ENCODE peak calls at places on chromosomes 13 and 19, in six cellular contexts. E, F, O, Q, N and B are unnamed samples.

GRCh38 chr13:78100481-78100880 is 181.8 kb upstream of the EDNRB start:
- DNase-seq in E (no peak), F (no peak), O (no peak), Q (no peak), N (no peak), B (no peak)

GRCh38 chr13:111243981-111244380 is 76.5 kb upstream of the TEX29 start:
- DNase-seq in E (no peak), F (no peak), O (no peak), Q (no peak), N (no peak), B (no peak)

GRCh38 chr19:41311072-41311471 is 1.1 kb downstream of the CCDC97 start:
- DNase-seq in E (no peak), F (no peak), O (no peak), Q (no peak), N (no peak), B (no peak)

GRCh38 chr13:110677731-110678545 is 28.0 kb downstream of the CARS2 start:
- DNase-seq in E (no peak), F (no peak), O (no peak), Q (no peak), N (no peak), B (no peak)

GRCh38 chr19:48986211-48986610 is 6.9 kb downstream of the GYS1 start:
- DNase-seq in E (no peak), F (no peak), O (no peak), Q (no peak), N (no peak), B (no peak)

GRCh38 chr13:30851697-30852096 is 54.4 kb upstream of the MEDAG start:
- DNase-seq in E (no peak), F (no peak), O (no peak), Q (peak), N (no peak), B (no peak)

GRCh38 chr13:27425151-27425917 is 915 bp downstream of the GTF3A start:
- DNase-seq in E (no peak), F (peak), O (no peak), Q (no peak), N (no peak), B (peak)

GRCh38 chr13:93116809-93117208 is 109.8 kb upstream of the GPC6 start:
- DNase-seq in E (no peak), F (no peak), O (peak), Q (no peak), N (no peak), B (peak)

GRCh38 chr19:18915639-18916038 is 3.5 kb downstream of the COPE start:
- DNase-seq in E (no peak), F (no peak), O (peak), Q (no peak), N (peak), B (peak)

GRCh38 chr19:40006273-40006691 is 9.4 kb downstream of the ZNF546 start:
- DNase-seq in E (peak), F (peak), O (no peak), Q (no peak), N (peak), B (no peak)

GRCh38 chr13:79423801-79424642 is 18.0 kb upstream of the RBM26 start:
- DNase-seq in E (no peak), F (peak), O (peak), Q (no peak), N (peak), B (peak)

GRCh38 chr13:39956036-39956435 is 300.6 kb downstream of the COG6 start:
- DNase-seq in E (no peak), F (no peak), O (no peak), Q (peak), N (no peak), B (no peak)

GRCh38 chr19:38877781-38878574 is at the start of gene RINL:
- DNase-seq in E (no peak), F (peak), O (no peak), Q (no peak), N (peak), B (peak)

GRCh38 chr13:98466634-98467236 is 110.2 kb downstream of the STK24 start:
- DNase-seq in E (peak), F (peak), O (peak), Q (no peak), N (peak), B (peak)

GRCh38 chr19:12065100-12065538 is 588 bp downstream of the ZNF844 start:
- DNase-seq in E (no peak), F (no peak), O (no peak), Q (no peak), N (no peak), B (peak)

GRCh38 chr13:107767119-107767518 is 448.2 kb downstream of the LIG4 start:
- DNase-seq in E (no peak), F (no peak), O (no peak), Q (no peak), N (peak), B (no peak)

GRCh38 chr13:79973533-79973963 is 367.4 kb downstream of the SPRY2 start:
- DNase-seq in E (no peak), F (peak), O (no peak), Q (no peak), N (no peak), B (peak)

GRCh38 chr19:23071087-23071511 is 45.7 kb upstream of the ZNF730 start:
- DNase-seq in E (no peak), F (no peak), O (no peak), Q (no peak), N (no peak), B (peak)

DNA sequence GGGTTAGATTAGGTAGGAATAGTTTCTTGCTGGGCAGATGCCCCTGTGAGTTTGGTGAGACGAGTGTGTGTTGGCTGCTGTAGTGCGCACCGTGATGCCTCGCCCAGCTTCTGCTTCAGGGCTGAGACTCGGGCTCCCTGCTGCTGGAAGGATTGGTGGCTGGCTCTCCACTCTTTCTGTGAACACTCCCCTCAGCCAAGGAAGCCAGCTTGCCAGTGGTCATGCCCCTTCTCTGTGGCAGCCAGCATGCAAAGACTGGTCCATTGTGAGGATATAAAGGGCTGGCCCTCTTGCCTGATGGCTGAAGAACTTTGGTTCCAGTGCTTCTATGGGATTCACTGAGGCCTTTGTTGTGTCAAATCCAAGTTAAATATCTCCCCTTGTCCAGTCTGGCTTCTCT is 2.9 kb upstream of the HTR2A start:
- DNase-seq in E (no peak), F (no peak), O (no peak), Q (no peak), N (no peak), B (no peak)
- TF ChIP-seq MAX in E (no peak), F (no peak), O (no peak), Q (no peak), N (no peak), B (no peak)

GRCh38 chr13:23509781-23510543 is 60.2 kb upstream of the TNFRSF19 start:
- DNase-seq in E (no peak), F (no peak), O (no peak), Q (no peak), N (no peak), B (no peak)

GRCh38 chr13:23510544-23510916 is 59.7 kb upstream of the TNFRSF19 start:
- DNase-seq in E (no peak), F (no peak), O (no peak), Q (no peak), N (no peak), B (no peak)

GRCh38 chr13:23512762-23513395 is 57.3 kb upstream of the TNFRSF19 start:
- DNase-seq in E (no peak), F (no peak), O (no peak), Q (no peak), N (no peak), B (no peak)

GRCh38 chr13:23513460-23513859 is 56.8 kb upstream of the TNFRSF19 start:
- DNase-seq in E (no peak), F (no peak), O (no peak), Q (no peak), N (no peak), B (no peak)

DNA sequence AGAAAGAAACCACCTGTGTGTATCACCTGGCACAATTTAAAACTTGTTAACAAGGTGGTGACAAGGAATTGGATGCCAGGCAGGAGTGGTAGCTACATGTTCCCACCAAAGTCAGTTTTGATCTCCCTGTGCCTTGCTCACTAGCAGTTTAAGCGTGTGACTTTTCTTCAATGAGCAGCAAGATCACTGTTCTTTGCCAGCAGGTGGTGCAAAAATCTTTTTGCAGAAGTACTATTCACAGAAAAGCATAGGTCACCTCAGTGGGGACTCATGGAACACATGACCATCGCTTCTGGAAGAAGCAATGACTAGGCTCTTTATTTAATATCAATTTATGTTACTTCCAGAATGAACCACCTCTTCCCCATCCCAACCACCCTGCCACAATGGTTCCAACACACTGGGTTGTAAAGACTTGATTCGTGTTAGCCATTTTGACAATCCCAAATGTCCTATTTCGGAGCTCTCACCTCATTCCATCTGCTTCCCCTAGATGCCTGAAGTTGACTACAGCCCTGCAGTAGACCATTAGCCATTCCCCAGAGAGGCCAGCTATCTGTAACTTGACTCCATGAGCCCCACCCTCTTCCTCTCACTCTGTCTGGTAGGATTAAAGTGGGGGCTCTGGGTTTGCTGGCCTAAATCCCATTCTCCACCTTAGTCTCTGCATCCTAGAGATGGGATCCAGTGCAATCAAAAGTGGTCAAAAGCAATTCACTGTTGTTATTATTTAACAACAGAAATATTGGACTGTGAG is 59.1 kb upstream of the TNFRSF19 start:
- DNase-seq in E (no peak), F (no peak), O (peak), Q (peak), N (peak), B (peak)
- TF ChIP-seq MYC in E (no peak), F (no peak), O (no peak), Q (no peak), N (no peak), B (no peak)

DNA sequence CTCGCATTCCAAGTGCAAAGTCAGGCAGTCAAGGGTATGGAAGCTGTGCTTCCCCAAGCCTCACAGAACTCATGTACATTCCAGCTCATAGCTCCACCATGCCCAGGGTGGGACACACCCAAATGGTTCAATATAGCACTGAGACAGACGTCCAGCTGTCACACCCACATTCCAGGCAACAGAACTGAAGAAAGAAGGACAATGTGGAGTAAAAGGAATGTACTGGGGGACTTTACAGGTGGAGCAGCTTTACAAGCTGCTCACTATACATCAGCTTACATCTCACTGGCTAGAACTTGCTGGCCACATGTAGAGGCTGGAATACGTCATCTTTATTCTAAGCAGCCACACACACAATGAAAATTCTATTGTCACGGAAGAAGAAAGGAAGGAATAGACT is 86.3 kb downstream of the KLF12 start:
- DNase-seq in E (peak), F (no peak), O (no peak), Q (no peak), N (peak), B (no peak)
- TF ChIP-seq MAX in E (no peak), F (no peak), O (no peak), Q (no peak), N (no peak), B (no peak)

GRCh38 chr13:113650731-113651148 is 7.3 kb downstream of the ATP4B start:
- DNase-seq in E (no peak), F (no peak), O (no peak), Q (no peak), N (no peak), B (no peak)
- TF ChIP-seq MYC in E (no peak), F (no peak), O (no peak), Q (no peak), N (no peak), B (no peak)

GRCh38 chr13:51557423-51557822 is 26.8 kb upstream of the WDFY2 start:
- DNase-seq in E (no peak), F (no peak), O (no peak), Q (no peak), N (no peak), B (peak)

GRCh38 chr13:51556740-51557139 is 27.5 kb upstream of the WDFY2 start:
- DNase-seq in E (no peak), F (no peak), O (no peak), Q (no peak), N (no peak), B (no peak)

GRCh38 chr13:51560336-51560735 is 23.9 kb upstream of the WDFY2 start:
- DNase-seq in E (no peak), F (no peak), O (no peak), Q (no peak), N (no peak), B (peak)

GRCh38 chr13:51559916-51560315 is 24.3 kb upstream of the WDFY2 start:
- DNase-seq in E (no peak), F (no peak), O (no peak), Q (no peak), N (no peak), B (peak)

GRCh38 chr13:51557875-51558604 is 26.2 kb upstream of the WDFY2 start:
- DNase-seq in E (no peak), F (no peak), O (no peak), Q (no peak), N (no peak), B (peak)
- TF ChIP-seq MAX in E (no peak), F (no peak), O (no peak), Q (no peak), N (no peak), B (no peak)

GRCh38 chr13:32425158-32425557 is 2.8 kb downstream of the N4BP2L1 start:
- DNase-seq in E (no peak), F (no peak), O (no peak), Q (no peak), N (no peak), B (no peak)
- TF ChIP-seq MYC in E (no peak), F (no peak), O (no peak), Q (no peak), N (no peak), B (no peak)